ENCODE peak calls at places on chromosomes 2 and 18, in eight cellular contexts. S is spleen; R is CD4-positive, alpha-beta memory T cell; M is neural progenitor cell; T is tibial artery; Q is CD8-positive, alpha-beta T cell; C is OCI-LY7; H is right cardiac atrium. I is an unnamed sample. For H3K4me1, the result is how much of the 10 kb centered on the place peaks cover.

GRCh38 chr2:12504443-12504842 is 212.3 kb upstream of the TRIB2 start:
- DNase-seq in M (no peak), H (no peak), R (no peak), T (no peak), Q (no peak), S (no peak), C (no peak), I (no peak)

GRCh38 chr2:167932123-167932693 is 315.2 kb downstream of the STK39 start:
- DNase-seq in C (no peak), R (no peak), Q (no peak), M (no peak), H (no peak), T (no peak), S (no peak), I (no peak)

GRCh38 chr2:240655931-240656886 is 26.5 kb downstream of the AQP12B start:
- DNase-seq in H (no peak), M (no peak), Q (no peak), C (no peak), S (no peak), T (no peak), R (no peak), I (no peak)

GRCh38 chr18:63178526-63178880 is 141.1 kb downstream of the BCL2 start:
- DNase-seq in H (peak), M (peak), T (peak), R (no peak), S (peak), C (no peak), Q (no peak), I (no peak)

GRCh38 chr18:61502472-61502871 is 169.2 kb downstream of the CDH20 start:
- DNase-seq in H (no peak), Q (no peak), S (no peak), T (no peak), C (peak), M (peak), R (no peak), I (peak)

GRCh38 chr2:178227187-178227586 is 32.9 kb downstream of the OSBPL6 start:
- DNase-seq in C (no peak), T (no peak), H (no peak), S (no peak), M (no peak), Q (no peak), R (no peak), I (no peak)

GRCh38 chr2:42297322-42297936 is 63.6 kb downstream of the COX7A2L start:
- DNase-seq in R (peak), Q (no peak), C (peak), T (no peak), S (no peak), M (no peak), H (no peak), I (peak)

GRCh38 chr2:118119158-118119715 is 31.0 kb downstream of the INSIG2 start:
- DNase-seq in Q (no peak), H (no peak), T (no peak), M (no peak), C (no peak), R (no peak), S (no peak), I (no peak)

GRCh38 chr2:233919938-233920337 is 2.8 kb downstream of the TRPM8 start:
- DNase-seq in H (no peak), S (no peak), R (no peak), Q (no peak), T (no peak), C (no peak), M (no peak), I (no peak)

GRCh38 chr2:236579746-236580315 is 10.2 kb downstream of the ACKR3 start:
- DNase-seq in S (no peak), M (no peak), C (no peak), H (no peak), Q (no peak), T (peak), R (no peak), I (no peak)

GRCh38 chr2:189552334-189552990 is 28.1 kb downstream of the SLC40A1 start:
- DNase-seq in Q (no peak), T (no peak), M (no peak), S (no peak), C (no peak), H (no peak), R (no peak), I (no peak)

GRCh38 chr2:144875996-144876395 is 356.1 kb upstream of the ZEB2 start:
- DNase-seq in R (no peak), S (no peak), C (no peak), M (no peak), Q (no peak), H (no peak), T (no peak), I (no peak)

GRCh38 chr18:4040391-4041172 is 414.5 kb downstream of the DLGAP1 start:
- DNase-seq in Q (no peak), S (no peak), H (no peak), C (no peak), R (no peak), T (no peak), M (peak), I (no peak)

GRCh38 chr18:42765225-42765624 is 350.3 kb downstream of the RIT2 start:
- DNase-seq in T (no peak), H (no peak), Q (no peak), C (no peak), R (no peak), S (no peak), M (no peak), I (no peak)

GRCh38 chr2:164479460-164479859 is 141.8 kb downstream of the GRB14 start:
- DNase-seq in Q (no peak), H (peak), S (no peak), M (peak), R (no peak), T (no peak), C (no peak), I (no peak)

GRCh38 chr2:181847729-181848128 is 43.8 kb upstream of the ITPRID2 start:
- DNase-seq in R (no peak), S (no peak), T (no peak), M (no peak), Q (no peak), C (no peak), H (no peak), I (no peak)

GRCh38 chr2:150162241-150162942 is 325.1 kb downstream of the RND3 start:
- DNase-seq in H (no peak), R (no peak), Q (no peak), T (no peak), S (no peak), C (no peak), M (no peak), I (no peak)

GRCh38 chr2:197998702-197999101 is 194.3 kb downstream of the PLCL1 start:
- DNase-seq in Q (no peak), C (no peak), T (no peak), S (no peak), R (no peak), M (no peak), H (no peak), I (no peak)

GRCh38 chr2:168712053-168712452 is 90.4 kb upstream of the NOSTRIN start:
- DNase-seq in C (peak), H (no peak), R (no peak), S (no peak), M (peak), T (no peak), Q (no peak), I (no peak)

GRCh38 chr2:167857406-167857805 is 390.0 kb downstream of the STK39 start:
- DNase-seq in R (no peak), H (no peak), C (no peak), T (no peak), Q (no peak), S (no peak), M (no peak), I (no peak)

GRCh38 chr2:100934504-100935371 is 67.4 kb upstream of the RPL31 start:
- DNase-seq in C (no peak), R (no peak), H (no peak), Q (peak), T (no peak), S (no peak), M (no peak), I (no peak)

GRCh38 chr2:102724016-102724490 is 37.8 kb upstream of the TMEM182 start:
- DNase-seq in R (no peak), C (no peak), T (no peak), Q (no peak), H (no peak), M (no peak), S (no peak), I (no peak)

GRCh38 chr2:40128796-40129195 is 323.1 kb downstream of the SLC8A1 start:
- DNase-seq in M (no peak), T (no peak), Q (no peak), C (no peak), R (no peak), H (no peak), S (no peak), I (no peak)

GRCh38 chr2:43423941-43424261 is 171.9 kb downstream of the THADA start:
- DNase-seq in T (no peak), M (no peak), S (no peak), R (no peak), H (no peak), C (no peak), Q (no peak), I (no peak)

GRCh38 chr2:62698653-62699052 is 6.9 kb upstream of the EHBP1 start:
- DNase-seq in T (no peak), C (no peak), M (no peak), H (no peak), R (no peak), S (no peak), Q (no peak), I (peak)

GRCh38 chr2:72220170-72220569 is 72.5 kb upstream of the CYP26B1 start:
- DNase-seq in T (no peak), R (no peak), H (no peak), S (no peak), Q (no peak), C (peak), M (peak), I (no peak)

GRCh38 chr2:9251154-9252001 is 44.8 kb downstream of the ASAP2 start:
- DNase-seq in M (no peak), Q (no peak), H (peak), C (no peak), R (no peak), S (no peak), T (peak), I (peak)

GRCh38 chr2:226220511-226220910 is 579.1 kb downstream of the IRS1 start:
- DNase-seq in C (no peak), R (no peak), T (no peak), M (no peak), Q (no peak), S (no peak), H (no peak), I (no peak)

GRCh38 chr2:121832372-121832771 is 76.9 kb downstream of the TSN start:
- DNase-seq in M (no peak), R (no peak), T (no peak), H (no peak), C (no peak), S (no peak), Q (no peak), I (no peak)

GRCh38 chr18:57538614-57539013 is 47.9 kb downstream of the FECH start:
- DNase-seq in R (no peak), T (no peak), H (no peak), C (no peak), S (no peak), Q (no peak), M (no peak), I (no peak)

GRCh38 chr2:68368657-68369339 is 3.7 kb downstream of the PLEK start:
- DNase-seq in M (peak), R (no peak), S (no peak), H (no peak), Q (no peak), T (no peak), C (peak), I (peak)

GRCh38 chr2:119111115-119111975 is 47.2 kb downstream of the C1QL2 start:
- DNase-seq in S (no peak), R (no peak), T (no peak), C (no peak), M (no peak), H (no peak), Q (peak), I (no peak)

GRCh38 chr2:22497064-22497463 is 887.9 kb upstream of the KLHL29 start:
- DNase-seq in C (no peak), S (no peak), H (no peak), M (no peak), Q (no peak), T (no peak), R (no peak), I (no peak)

GRCh38 chr2:236166157-236166780 is 1.9 kb downstream of the GBX2 start:
- DNase-seq in T (no peak), C (no peak), M (peak), Q (no peak), H (no peak), S (peak), R (no peak), I (peak)

GRCh38 chr2:236748385-236748784 is 178.8 kb downstream of the ACKR3 start:
- DNase-seq in M (no peak), T (peak), C (no peak), R (no peak), S (no peak), H (peak), Q (no peak), I (no peak)

GRCh38 chr2:43210467-43211303 is 15.7 kb downstream of the ZFP36L2 start:
- DNase-seq in R (no peak), S (no peak), C (no peak), T (peak), M (no peak), Q (no peak), H (peak), I (no peak)

DNA sequence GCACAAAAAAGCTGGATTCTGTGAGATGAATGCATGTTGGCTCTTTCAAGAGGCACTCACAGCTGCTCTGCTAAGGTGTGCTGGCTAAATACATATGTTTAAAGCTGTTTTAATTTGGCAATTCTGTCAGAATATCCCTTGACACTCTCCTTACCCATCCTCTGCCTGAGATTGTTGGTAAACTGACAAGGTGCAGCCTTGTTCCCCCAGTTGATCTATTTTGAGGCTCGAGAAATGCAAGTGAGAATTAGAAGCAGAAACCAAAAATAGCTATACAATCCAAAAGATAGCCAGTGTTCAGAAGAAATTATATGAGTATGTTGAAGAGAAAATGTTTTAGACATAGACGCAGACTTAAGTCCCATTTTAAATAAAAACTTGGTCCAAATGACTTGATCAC is 971.7 kb upstream of the GYPC start:
- DNase-seq in S (no peak), T (no peak), Q (no peak), C (no peak), H (no peak), M (no peak), R (no peak), I (no peak)
- H3K4me1 ChIP-seq in S (under half), T (under half), Q (under half), C (under half), H (under half), M (under half), R (under half), I (under half)

GRCh38 chr2:25250331-25251031 is 82.1 kb upstream of the POMC start:
- DNase-seq in T (no peak), R (no peak), C (no peak), S (no peak), M (peak), H (no peak), Q (peak), I (no peak)

GRCh38 chr2:25252291-25253152 is 84.1 kb upstream of the POMC start:
- DNase-seq in Q (peak), R (no peak), C (no peak), H (peak), S (peak), M (peak), T (no peak), I (peak)

GRCh38 chr2:25251461-25252273 is 83.3 kb upstream of the POMC start:
- DNase-seq in R (peak), H (peak), Q (peak), C (no peak), S (peak), T (no peak), M (no peak), I (peak)

GRCh38 chr2:25249785-25250184 is 81.4 kb upstream of the POMC start:
- DNase-seq in T (no peak), H (no peak), C (no peak), R (no peak), S (no peak), M (no peak), Q (no peak), I (no peak)

GRCh38 chr2:25251032-25251460 is 82.7 kb upstream of the POMC start:
- DNase-seq in H (no peak), C (no peak), R (no peak), T (no peak), S (no peak), M (peak), Q (no peak), I (no peak)
- H3K4me3 ChIP-seq in H (no peak), C (no peak), R (peak), T (peak), S (peak), M (peak), Q (peak), I (peak)

GRCh38 chr18:54873884-54874255 is 45.6 kb downstream of the RAB27B start:
- DNase-seq in T (no peak), M (no peak), R (no peak), H (no peak), Q (no peak), S (no peak), C (no peak), I (peak)

GRCh38 chr18:54877076-54877475 is 48.8 kb downstream of the RAB27B start:
- DNase-seq in R (no peak), S (no peak), Q (no peak), M (no peak), T (no peak), C (no peak), H (no peak), I (no peak)

GRCh38 chr18:54875063-54875462 is 46.8 kb downstream of the RAB27B start:
- DNase-seq in R (no peak), S (no peak), C (no peak), T (no peak), H (no peak), M (no peak), Q (no peak), I (no peak)

DNA sequence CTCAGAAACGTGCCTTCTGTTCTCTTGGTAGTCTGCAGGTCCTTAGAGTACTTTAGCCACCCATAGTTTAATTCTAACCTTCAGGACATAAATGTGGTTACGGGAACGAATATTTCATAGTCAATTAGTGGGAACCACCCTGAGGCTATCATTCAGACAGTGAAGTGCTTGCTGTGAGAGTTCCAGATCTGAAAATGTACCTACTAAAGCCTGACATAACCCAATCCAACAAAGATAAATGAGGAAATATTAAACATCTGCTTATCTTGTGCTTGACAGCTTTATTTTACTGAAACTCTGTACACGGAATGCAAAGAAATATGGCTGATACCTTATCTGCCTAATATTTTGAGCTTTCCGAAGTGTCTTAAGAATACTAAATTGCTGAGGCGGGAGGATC is 43.0 kb downstream of the RAB27B start:
- DNase-seq in C (no peak), T (no peak), H (no peak), R (no peak), Q (no peak), S (no peak), M (no peak), I (no peak)
- H3K4me1 ChIP-seq in C (under half), T (under half), H (under half), R (under half), Q (under half), S (under half), M (under half), I (under half)

GRCh38 chr2:173298536-173299097 is 56.1 kb upstream of the CDCA7 start:
- DNase-seq in H (no peak), T (no peak), C (peak), R (no peak), S (no peak), Q (no peak), M (peak), I (no peak)
- H3K4me3 ChIP-seq in H (no peak), T (no peak), C (no peak), R (no peak), S (no peak), Q (no peak), M (no peak), I (no peak)

DNA sequence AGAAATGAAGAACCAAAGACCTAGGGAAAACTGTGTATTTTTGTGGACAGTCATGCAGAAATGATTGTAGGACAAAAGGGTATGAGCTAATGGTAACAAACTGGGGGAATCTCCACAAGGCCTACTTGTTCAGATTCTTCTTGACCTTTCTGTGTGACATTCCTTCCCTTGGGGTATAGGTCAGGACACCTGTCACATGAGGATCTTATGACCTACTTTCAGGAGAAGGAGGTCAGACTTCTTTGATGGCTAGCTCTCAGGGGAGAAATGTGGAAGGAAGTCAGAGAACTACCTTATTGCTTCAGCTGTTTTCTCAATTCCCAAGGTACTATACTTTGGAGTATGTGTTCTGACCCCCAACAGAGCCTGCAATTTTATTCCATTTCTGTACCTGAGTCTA is 40.7 kb upstream of the TANK start:
- DNase-seq in T (no peak), M (no peak), Q (no peak), R (no peak), H (no peak), C (no peak), S (no peak), I (no peak)
- H3K4me1 ChIP-seq in T (under half), M (under half), Q (under half), R (under half), H (under half), C (under half), S (under half), I (under half)

I was measured in small intestine.